ENCODE peak calls at places on chromosomes 1 and 21, in seven cellular contexts. G is H9; E is GM10248; F is activated T-cell treated with anti-CD3 and anti-CD28 coated beads, Interleukin-2, amount 50 U/mL, for 4 hours; O is A549; R is astrocyte; I is NCI-H1105 treated with DMSO at 0.1 percent for 48 hours. Z is an unnamed sample.

GRCh38 chr1:205961405-205961804 is 18.1 kb upstream of the SLC26A9 start:
- DNase-seq in E (peak), R (no peak), I (no peak), G (no peak), O (no peak), F (no peak), Z (no peak)

GRCh38 chr1:26218906-26219494 is 15.0 kb upstream of the CEP85 start:
- DNase-seq in R (no peak), F (no peak), G (no peak), I (no peak), E (no peak), O (no peak), Z (no peak)

GRCh38 chr1:68269637-68270430 is 37.5 kb upstream of the WLS start:
- DNase-seq in E (no peak), O (peak), G (no peak), F (no peak), R (peak), I (no peak), Z (peak)

GRCh38 chr21:37877171-37877570 is 39.1 kb downstream of the KCNJ6 start:
- DNase-seq in G (no peak), R (peak), F (no peak), I (no peak), O (no peak), E (no peak), Z (peak)

GRCh38 chr1:8314346-8315280 is 3.3 kb upstream of the SLC45A1 start:
- DNase-seq in I (peak), E (peak), G (peak), R (peak), F (peak), O (peak), Z (peak)

GRCh38 chr1:231940116-231940515 is 313.5 kb downstream of the DISC1 start:
- DNase-seq in O (no peak), E (no peak), R (no peak), F (no peak), I (no peak), G (no peak), Z (no peak)

GRCh38 chr1:229452956-229453801 is 19.3 kb upstream of the ACTA1 start:
- DNase-seq in G (no peak), O (peak), E (no peak), I (no peak), F (no peak), R (no peak), Z (peak)

GRCh38 chr1:12527564-12527963 is 90.4 kb downstream of the DHRS3 start:
- DNase-seq in O (no peak), E (no peak), I (no peak), F (no peak), R (no peak), G (no peak), Z (no peak)

GRCh38 chr1:7299994-7300393 is 471.1 kb upstream of the VAMP3 start:
- DNase-seq in R (peak), I (no peak), O (peak), G (no peak), E (no peak), F (no peak), Z (peak)

GRCh38 chr1:99661780-99662179 is 15.9 kb downstream of the PALMD start:
- DNase-seq in I (no peak), G (no peak), F (no peak), E (no peak), O (no peak), R (no peak), Z (peak)

GRCh38 chr21:26154776-26155175 is 15.8 kb downstream of the APP start:
- DNase-seq in I (no peak), E (no peak), F (no peak), G (no peak), R (no peak), O (no peak), Z (no peak)

GRCh38 chr1:23825076-23825761 is at the start of gene HMGCL:
- DNase-seq in R (peak), F (peak), I (peak), G (peak), E (peak), O (peak), Z (peak)

GRCh38 chr1:214127705-214128104 is 139.9 kb downstream of the PROX1 start:
- DNase-seq in R (no peak), F (no peak), I (no peak), E (no peak), O (no peak), G (no peak), Z (no peak)

GRCh38 chr1:232599178-232600041 is 30.5 kb downstream of the SIPA1L2 start:
- DNase-seq in I (no peak), R (no peak), O (no peak), G (no peak), E (no peak), F (no peak), Z (peak)

GRCh38 chr21:44324854-44325107 is 14.4 kb downstream of the CFAP410 start:
- DNase-seq in F (no peak), I (no peak), E (no peak), O (no peak), R (no peak), G (no peak), Z (no peak)

GRCh38 chr1:25729774-25730173 is 70.2 kb upstream of the SELENON start:
- DNase-seq in I (peak), R (no peak), G (no peak), F (no peak), E (no peak), O (no peak), Z (no peak)

GRCh38 chr1:153624965-153625611 is 2.2 kb downstream of the S100A13 start:
- DNase-seq in I (no peak), E (no peak), G (no peak), F (no peak), O (no peak), R (no peak), Z (no peak)

GRCh38 chr1:183685112-183685713 is 32.1 kb upstream of the APOBEC4 start:
- DNase-seq in O (peak), E (peak), R (peak), F (peak), G (peak), I (peak), Z (peak)

GRCh38 chr21:42590431-42591131 is 62.8 kb upstream of the PDE9A start:
- DNase-seq in G (no peak), R (no peak), O (no peak), E (peak), I (no peak), F (no peak), Z (no peak)

GRCh38 chr1:33443705-33444180 is 12.8 kb upstream of the PHC2 start:
- DNase-seq in R (no peak), O (no peak), G (no peak), F (no peak), I (no peak), E (no peak), Z (no peak)

GRCh38 chr1:205770618-205771017 is 4.7 kb downstream of the RAB29 start:
- DNase-seq in G (no peak), O (no peak), I (no peak), E (no peak), F (no peak), R (no peak), Z (no peak)

GRCh38 chr1:109434484-109434883 is 8.2 kb upstream of the PSMA5 start:
- DNase-seq in R (no peak), G (no peak), O (no peak), F (no peak), I (no peak), E (no peak), Z (no peak)

GRCh38 chr1:64231153-64231552 is 27.7 kb downstream of the UBE2U start:
- DNase-seq in F (no peak), G (no peak), O (no peak), R (peak), I (peak), E (no peak), Z (no peak)

GRCh38 chr1:7044471-7044805 is 259.2 kb downstream of the CAMTA1 start:
- DNase-seq in F (no peak), G (peak), O (no peak), I (no peak), E (no peak), R (no peak), Z (no peak)

GRCh38 chr1:37474697-37475379 is 458 bp downstream of the ZC3H12A start:
- DNase-seq in E (no peak), F (no peak), O (no peak), R (no peak), G (no peak), I (no peak), Z (peak)

GRCh38 chr1:178931843-178932551 is 61.1 kb upstream of the ANGPTL1 start:
- DNase-seq in F (no peak), E (no peak), O (no peak), G (no peak), I (no peak), R (no peak), Z (peak)

GRCh38 chr1:85578321-85579295 is 2.0 kb upstream of the CCN1 start:
- DNase-seq in I (no peak), R (peak), O (peak), G (no peak), E (no peak), F (no peak), Z (peak)

GRCh38 chr1:109133815-109134214 is 19.9 kb downstream of the ELAPOR1 start:
- DNase-seq in F (no peak), E (peak), I (peak), O (no peak), G (no peak), R (no peak), Z (no peak)

GRCh38 chr1:205396972-205397616 is 24.8 kb downstream of the LEMD1 start:
- DNase-seq in G (peak), E (peak), I (peak), R (no peak), F (no peak), O (peak), Z (peak)

GRCh38 chr1:154611150-154611865 is 3.3 kb upstream of the ADAR start:
- DNase-seq in O (no peak), F (no peak), G (no peak), I (no peak), E (no peak), R (no peak), Z (no peak)

GRCh38 chr1:165075725-165076370 is 280.7 kb downstream of the LMX1A start:
- DNase-seq in I (peak), E (no peak), G (peak), O (peak), F (no peak), R (no peak), Z (peak)

GRCh38 chr1:55277377-55278130 is 62.4 kb upstream of the USP24 start:
- DNase-seq in O (peak), G (peak), F (peak), R (peak), E (peak), I (peak), Z (peak)

GRCh38 chr1:44604167-44604955 is 69.9 kb downstream of the TMEM53 start:
- DNase-seq in I (peak), E (no peak), R (no peak), O (no peak), F (no peak), G (no peak), Z (no peak)

GRCh38 chr1:230104395-230105244 is 37.6 kb downstream of the GALNT2 start:
- DNase-seq in O (peak), F (peak), G (peak), E (peak), I (peak), R (peak), Z (peak)